ENCODE peak calls at places on chromosome 15, in ten cellular contexts. K is HCT116; Z is C1 segment of cervical spinal cord; C is ovary; Y is EH; V is mesendoderm; D is M059J; I is effector memory CD4-positive, alpha-beta T cell; M is activated T-cell treated with anti-CD3 and anti-CD28 coated beads for 48 hours; T is activated CD8-positive, alpha-beta memory T cell treated with anti-CD3 and anti-CD28 coated beads, Interleukin-2, amount 10 ng/mL, durations not matched to agents 7 days and 5 days. F is an unnamed sample.
A peak's percentile ranks its signal among the peaks of the same experiment; 100 is the strongest.

GRCh38 chr15:46855388-46855787 is 861.9 kb upstream of the SEMA6D start:
- DNase-seq in T (no peak), C (no peak), Y (no peak), Z (no peak), V (no peak), I (no peak), D (no peak), K (no peak), M (no peak), F (no peak)

GRCh38 chr15:76983588-76984379 is 11.1 kb upstream of the PSTPIP1 start:
- DNase-seq in Z (no peak), C (no peak), T (no peak), I (no peak), K (no peak), M (no peak), D (no peak), Y (no peak), V (no peak), F (no peak)

GRCh38 chr15:71252036-71252898 is 137.0 kb downstream of the THSD4 start:
- DNase-seq in I (no peak), M (no peak), C (no peak), V (no peak), Y (peak; percentile 80), K (peak; percentile 83), T (no peak), Z (no peak), D (peak; percentile 96), F (peak; percentile 20)

GRCh38 chr15:59611277-59612260 is at the start of gene GCNT3:
- DNase-seq in C (no peak), M (no peak), Y (peak; percentile 8), K (peak; percentile 32), Z (no peak), V (peak; percentile 39), I (no peak), T (no peak), D (peak; percentile 51), F (no peak)

GRCh38 chr15:28996953-28997352 is 111.2 kb downstream of the APBA2 start:
- DNase-seq in T (no peak), V (no peak), Z (no peak), C (no peak), Y (no peak), I (no peak), D (no peak), M (no peak), K (no peak), F (no peak)

GRCh38 chr15:93035092-93035915 is 53.7 kb downstream of the RGMA start:
- DNase-seq in V (no peak), T (no peak), D (no peak), I (no peak), Y (no peak), K (no peak), M (no peak), Z (no peak), C (peak; percentile 6), F (no peak)

GRCh38 chr15:96261575-96262034 is 68.9 kb upstream of the NR2F2 start:
- DNase-seq in Y (no peak), C (no peak), K (no peak), D (no peak), M (no peak), I (no peak), Z (no peak), V (no peak), T (no peak), F (no peak)

GRCh38 chr15:96316953-96317629 is 13.4 kb upstream of the NR2F2 start:
- DNase-seq in C (no peak), K (no peak), Z (no peak), Y (no peak), T (no peak), V (peak; percentile 15), I (no peak), M (no peak), D (peak; percentile 69), F (no peak)

GRCh38 chr15:92663250-92663951 is 7.8 kb upstream of the FAM174B start:
- DNase-seq in Z (no peak), T (no peak), I (no peak), C (no peak), Y (no peak), K (no peak), D (peak; percentile 41), M (peak; percentile 18), V (no peak), F (no peak)

GRCh38 chr15:58348095-58348812 is 83.5 kb upstream of the LIPC start:
- DNase-seq in M (no peak), K (no peak), Y (no peak), D (no peak), C (no peak), I (no peak), T (no peak), V (no peak), Z (no peak), F (no peak)

GRCh38 chr15:26722621-26723160 is 50.2 kb downstream of the GABRB3 start:
- DNase-seq in C (no peak), T (no peak), I (no peak), V (peak; percentile 79), K (no peak), M (no peak), Z (no peak), Y (no peak), D (no peak), F (peak; percentile 34)